ENCODE peak calls at places on chromosomes 6 and 20, in five cellular contexts. F is HepG2, Y is prostate gland, B is suprapubic skin, C is Panc1. L is an unnamed sample.
A peak's percentile ranks its signal among the peaks of the same experiment; 100 is the strongest.

GRCh38 chr6:14975124-14975815 is 270.6 kb upstream of the JARID2 start:
- DNase-seq in F (no peak), Y (no peak), B (no peak), C (no peak), L (no peak)

GRCh38 chr6:112665815-112666214 is 318.7 kb downstream of the RFPL4B start:
- DNase-seq in F (no peak), Y (no peak), B (no peak), C (no peak), L (no peak)

GRCh38 chr6:31128093-31128676 is 7.9 kb upstream of the CDSN start:
- DNase-seq in F (peak; percentile 48), Y (peak; percentile 66), B (no peak), C (no peak), L (no peak)

GRCh38 chr6:142913511-142914047 is 31.4 kb downstream of the HIVEP2 start:
- DNase-seq in F (no peak), Y (no peak), B (no peak), C (no peak), L (no peak)

GRCh38 chr6:47922391-47922790 is 140.6 kb downstream of the OPN5 start:
- DNase-seq in F (no peak), Y (no peak), B (no peak), C (no peak), L (no peak)

GRCh38 chr6:5287205-5287965 is 26.1 kb downstream of the FARS2 start:
- DNase-seq in F (no peak), Y (no peak), B (no peak), C (no peak), L (no peak)

GRCh38 chr6:160315310-160315709 is 32.9 kb upstream of the SLC22A3 start:
- DNase-seq in F (no peak), Y (no peak), B (no peak), C (no peak), L (no peak)

GRCh38 chr6:6191476-6191875 is 129.0 kb downstream of the F13A1 start:
- DNase-seq in F (peak; percentile 13), Y (no peak), B (no peak), C (no peak), L (no peak)

GRCh38 chr6:4491501-4492260 is 284.5 kb upstream of the CDYL start:
- DNase-seq in F (no peak), Y (no peak), B (no peak), C (no peak), L (no peak)

GRCh38 chr6:45163952-45164766 is 164.0 kb upstream of the RUNX2 start:
- DNase-seq in F (no peak), Y (no peak), B (no peak), C (no peak), L (no peak)

GRCh38 chr6:81997091-81997926 is 244.8 kb upstream of the TENT5A start:
- DNase-seq in F (no peak), Y (no peak), B (no peak), C (no peak), L (no peak)

GRCh38 chr6:146578054-146578453 is 20.7 kb upstream of the ADGB start:
- DNase-seq in F (no peak), Y (no peak), B (no peak), C (no peak), L (no peak)

GRCh38 chr6:159608961-159609673 is 83.9 kb downstream of the SOD2 start:
- DNase-seq in F (peak; percentile 47), Y (no peak), B (no peak), C (peak; percentile 12), L (no peak)

GRCh38 chr6:30091577-30092381 is 16.2 kb upstream of the RNF39 start:
- DNase-seq in F (peak; percentile 30), Y (no peak), B (peak; percentile 72), C (no peak), L (no peak)

GRCh38 chr20:59222239-59222981 is 58.8 kb downstream of the ZNF831 start:
- DNase-seq in F (peak; percentile 55), Y (peak; percentile 65), B (no peak), C (no peak), L (no peak)

GRCh38 chr6:56691201-56691595 is 48.5 kb upstream of the DST start:
- DNase-seq in F (no peak), Y (no peak), B (no peak), C (peak; percentile 53), L (no peak)

GRCh38 chr6:108684809-108685329 is 124.2 kb downstream of the FOXO3 start:
- DNase-seq in F (no peak), Y (peak; percentile 40), B (no peak), C (no peak), L (no peak)

GRCh38 chr6:135624402-135625297 is 127.1 kb upstream of the AHI1 start:
- DNase-seq in F (no peak), Y (no peak), B (no peak), C (no peak), L (no peak)

GRCh38 chr20:59807909-59808728 is 125.3 kb downstream of the SYCP2 start:
- DNase-seq in F (no peak), Y (no peak), B (peak; percentile 65), C (no peak), L (no peak)

GRCh38 chr6:148563066-148563465 is 183.8 kb upstream of the UST start:
- DNase-seq in F (peak; percentile 53), Y (no peak), B (peak; percentile 16), C (no peak), L (no peak)

GRCh38 chr6:21050930-21051329 is 516.7 kb downstream of the CDKAL1 start:
- DNase-seq in F (no peak), Y (no peak), B (no peak), C (no peak), L (no peak)

GRCh38 chr20:38054647-38055046 is 21.1 kb downstream of the RPRD1B start:
- DNase-seq in F (no peak), Y (no peak), B (no peak), C (no peak), L (no peak)

GRCh38 chr6:113920663-113921267 is 50.2 kb downstream of the HDAC2 start:
- DNase-seq in F (peak; percentile 6), Y (no peak), B (no peak), C (no peak), L (no peak)
- H3K36me3 ChIP-seq in F (no peaks in the 10 kb centered on the region), Y (no peaks in the 10 kb centered on the region), B (no peaks in the 10 kb centered on the region), C (no peaks in the 10 kb centered on the region), L (no peaks in the 10 kb centered on the region)

GRCh38 chr20:44361021-44361420 is 5.5 kb downstream of the HNF4A start:
- DNase-seq in F (no peak), Y (no peak), B (no peak), C (no peak), L (no peak)

GRCh38 chr20:44362466-44362940 is 7.0 kb downstream of the HNF4A start:
- DNase-seq in F (no peak), Y (no peak), B (no peak), C (no peak), L (no peak)

GRCh38 chr20:44357555-44358130 is 2.1 kb downstream of the HNF4A start:
- DNase-seq in F (no peak), Y (no peak), B (no peak), C (no peak), L (no peak)

GRCh38 chr20:44358776-44359175 is 3.3 kb downstream of the HNF4A start:
- DNase-seq in F (no peak), Y (no peak), B (no peak), C (no peak), L (no peak)

DNA sequence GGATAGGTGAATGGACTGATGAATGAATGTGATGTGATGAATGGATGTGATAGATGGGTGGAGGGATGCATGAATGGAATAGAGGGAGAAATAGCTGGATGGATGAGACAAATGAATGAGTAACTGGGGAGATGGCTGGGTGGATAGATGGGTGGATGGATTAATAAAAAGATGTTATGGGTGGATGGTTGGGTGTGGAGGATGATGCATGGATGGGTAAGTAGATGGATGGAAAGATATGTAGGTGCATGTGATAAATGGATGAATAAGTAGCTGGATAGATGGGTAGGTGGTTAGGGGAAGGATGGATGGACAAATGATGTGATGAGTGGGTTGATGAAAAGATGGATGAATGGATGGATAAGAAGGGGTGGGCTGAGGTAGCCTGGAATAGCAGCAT is 4.7 kb downstream of the HNF4A start:
- DNase-seq in F (no peak), Y (no peak), B (no peak), C (no peak), L (no peak)
- H3K36me3 ChIP-seq in F (peaks cover 9% of the 10 kb centered on the region), Y (no peaks in the 10 kb centered on the region), B (no peaks in the 10 kb centered on the region), C (no peaks in the 10 kb centered on the region), L (no peaks in the 10 kb centered on the region)

GRCh38 chr20:32152421-32153155 is 43.1 kb downstream of the TM9SF4 start:
- DNase-seq in F (peak; percentile 88), Y (no peak), B (peak; percentile 56), C (no peak), L (no peak)

GRCh38 chr20:32149566-32150170 is 40.2 kb downstream of the TM9SF4 start:
- DNase-seq in F (no peak), Y (no peak), B (no peak), C (no peak), L (no peak)

GRCh38 chr20:32153156-32153665 is 43.7 kb downstream of the TM9SF4 start:
- DNase-seq in F (no peak), Y (no peak), B (peak; percentile 71), C (no peak), L (no peak)

GRCh38 chr20:32153771-32154170 is 44.3 kb downstream of the TM9SF4 start:
- DNase-seq in F (no peak), Y (no peak), B (peak; percentile 52), C (no peak), L (no peak)

DNA sequence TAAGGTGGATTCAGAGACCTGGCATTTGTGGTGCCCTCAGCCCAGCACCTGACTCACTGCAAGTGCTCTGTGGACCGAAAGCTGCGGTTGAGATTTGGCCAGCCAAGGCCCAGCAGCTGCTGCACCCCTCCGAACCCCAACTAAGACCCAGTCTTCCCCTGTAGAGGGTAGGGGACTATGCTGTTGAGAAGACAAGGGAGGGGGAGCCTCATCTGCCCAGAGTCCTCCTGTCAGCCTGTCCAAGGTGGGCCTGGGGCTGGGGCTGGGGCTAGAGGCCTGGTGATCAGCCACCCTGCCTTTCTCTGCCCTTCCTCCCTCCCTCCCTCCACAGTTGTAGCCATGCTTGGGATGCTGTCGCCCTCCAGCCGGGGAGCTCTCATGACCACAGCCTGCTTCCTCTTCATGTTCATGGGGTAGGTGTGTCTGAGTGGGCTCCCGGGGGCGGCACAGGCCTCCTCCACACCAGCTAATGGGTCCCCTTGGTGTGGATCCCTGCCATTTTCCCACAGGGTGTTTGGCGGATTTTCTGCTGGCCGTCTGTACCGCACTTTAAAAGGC is 40.9 kb downstream of the TM9SF4 start:
- DNase-seq in F (no peak), Y (no peak), B (no peak), C (no peak), L (no peak)
- H3K36me3 ChIP-seq in F (peaks cover 86% of the 10 kb centered on the region), Y (no peaks in the 10 kb centered on the region), B (peaks cover 90% of the 10 kb centered on the region), C (peaks cover 22% of the 10 kb centered on the region), L (peaks cover 100% of the 10 kb centered on the region)

DNA sequence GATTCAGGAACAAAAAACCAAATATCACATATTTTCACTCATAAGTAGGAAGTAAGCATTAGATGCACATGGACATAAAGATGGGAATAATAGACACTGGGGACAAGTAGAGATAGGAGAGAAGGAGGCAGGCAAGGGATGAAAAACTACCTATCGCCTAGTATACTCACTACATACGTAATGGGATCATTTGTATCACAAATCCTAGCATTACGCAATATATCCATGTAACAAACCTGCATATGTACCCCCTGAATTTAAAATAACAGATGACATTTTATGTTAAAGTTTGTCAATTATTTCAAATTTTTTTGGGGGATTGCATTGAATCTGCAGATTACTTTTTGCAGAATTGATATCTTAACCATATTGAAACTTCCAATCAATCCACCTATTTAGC is 660.5 kb upstream of the MAN1A1 start:
- DNase-seq in F (no peak), Y (no peak), B (no peak), C (no peak), L (no peak)
- H3K36me3 ChIP-seq in F (no peaks in the 10 kb centered on the region), Y (no peaks in the 10 kb centered on the region), B (no peaks in the 10 kb centered on the region), C (no peaks in the 10 kb centered on the region), L (no peaks in the 10 kb centered on the region)